ENCODE peak calls at places on chromosome 13, in eight cellular contexts. T is tibial nerve; O is psoas muscle; J is DND-41; Y is AG04450; H is A673; M is breast epithelium; N is CD8-positive, alpha-beta T cell. X is an unnamed sample.

GRCh38 chr13:98144501-98145350 is 1.8 kb downstream of the FARP1 start:
- DNase-seq in M (no peak), J (no peak), Y (peak), O (no peak), T (no peak), N (no peak), H (peak), X (no peak)

GRCh38 chr13:40986328-40986856 is 32.7 kb downstream of the ELF1 start:
- DNase-seq in Y (no peak), O (no peak), T (no peak), M (no peak), J (no peak), H (peak), N (no peak), X (no peak)

GRCh38 chr13:43545317-43545874 is 241.4 kb downstream of the ENOX1 start:
- DNase-seq in J (no peak), H (no peak), N (no peak), T (peak), M (no peak), Y (no peak), O (no peak), X (no peak)

GRCh38 chr13:111415216-111415615 is 94.8 kb downstream of the TEX29 start:
- DNase-seq in O (no peak), T (no peak), H (no peak), Y (no peak), M (no peak), N (no peak), J (no peak), X (no peak)

GRCh38 chr13:59437902-59438301 is 725.8 kb downstream of the DIAPH3 start:
- DNase-seq in H (no peak), J (no peak), M (no peak), O (no peak), N (no peak), T (no peak), Y (no peak), X (no peak)

GRCh38 chr13:74134777-74135305 is 637 bp upstream of the KLF12 start:
- DNase-seq in O (peak), H (peak), N (peak), J (peak), M (no peak), Y (no peak), T (no peak), X (no peak)

GRCh38 chr13:51643882-51644281 is 59.6 kb downstream of the WDFY2 start:
- DNase-seq in H (peak), Y (peak), T (no peak), O (no peak), N (no peak), M (no peak), J (no peak), X (peak)

GRCh38 chr13:101289764-101290163 is 126.5 kb downstream of the NALCN start:
- DNase-seq in T (no peak), O (no peak), J (peak), Y (peak), H (peak), N (no peak), M (no peak), X (peak)

GRCh38 chr13:23950736-23951510 is 53.6 kb upstream of the C1QTNF9B start:
- DNase-seq in H (no peak), T (no peak), N (no peak), M (no peak), O (no peak), J (no peak), Y (no peak), X (no peak)

GRCh38 chr13:33816912-33817311 is 1.0 kb upstream of the RFC3 start:
- DNase-seq in Y (no peak), J (no peak), M (no peak), T (no peak), N (no peak), H (no peak), O (no peak), X (no peak)

GRCh38 chr13:69331245-69331644 is 776.4 kb upstream of the ATXN8OS start:
- DNase-seq in N (no peak), M (no peak), J (no peak), T (no peak), Y (no peak), H (no peak), O (no peak), X (no peak)

GRCh38 chr13:36282818-36283432 is 14.7 kb downstream of the CCDC169 start:
- DNase-seq in O (no peak), Y (peak), T (no peak), J (no peak), H (peak), M (no peak), N (no peak), X (no peak)

GRCh38 chr13:32246468-32246867 is 68.7 kb downstream of the ZAR1L start:
- DNase-seq in J (peak), H (peak), M (peak), O (peak), T (peak), N (peak), Y (no peak), X (peak)

GRCh38 chr13:93882086-93882651 is 597.3 kb downstream of the DCT start:
- DNase-seq in M (no peak), J (no peak), Y (no peak), N (no peak), O (no peak), H (peak), T (no peak), X (no peak)

GRCh38 chr13:30905932-30906383 is at the start of gene MEDAG:
- DNase-seq in N (no peak), J (no peak), Y (no peak), T (peak), H (no peak), M (peak), O (peak), X (no peak)

GRCh38 chr13:75760182-75760981 is 124.3 kb downstream of the LMO7 start:
- DNase-seq in O (no peak), M (no peak), N (peak), H (no peak), Y (no peak), J (no peak), T (no peak), X (no peak)

GRCh38 chr13:70162141-70162540 is 53.9 kb upstream of the KLHL1 start:
- DNase-seq in O (no peak), J (no peak), T (no peak), N (no peak), H (no peak), M (no peak), Y (no peak), X (no peak)

GRCh38 chr13:111043575-111043982 is 71.5 kb upstream of the ARHGEF7 start:
- DNase-seq in Y (no peak), T (no peak), H (no peak), O (peak), J (no peak), M (no peak), N (no peak), X (no peak)

GRCh38 chr13:35838356-35838755 is 292.8 kb downstream of the DCLK1 start:
- DNase-seq in H (no peak), O (no peak), M (no peak), J (no peak), T (no peak), N (no peak), Y (peak), X (peak)

GRCh38 chr13:73480784-73481183 is 422.0 kb downstream of the KLF5 start:
- DNase-seq in J (no peak), Y (no peak), T (no peak), H (no peak), N (no peak), O (no peak), M (no peak), X (no peak)

GRCh38 chr13:40434516-40435397 is 231.7 kb downstream of the FOXO1 start:
- DNase-seq in H (no peak), N (no peak), O (no peak), M (no peak), Y (no peak), T (no peak), J (no peak), X (no peak)

GRCh38 chr13:73089216-73089615 is 30.4 kb downstream of the KLF5 start:
- DNase-seq in N (no peak), J (no peak), O (no peak), Y (no peak), T (no peak), M (no peak), H (no peak), X (no peak)

GRCh38 chr13:41384749-41385503 is 72.4 kb upstream of the RGCC start:
- DNase-seq in N (no peak), O (no peak), H (peak), Y (no peak), M (no peak), J (no peak), T (no peak), X (no peak)

GRCh38 chr13:111572956-111573355 is 252.5 kb downstream of the TEX29 start:
- DNase-seq in T (no peak), O (no peak), Y (no peak), N (no peak), J (no peak), H (no peak), M (no peak), X (no peak)

GRCh38 chr13:43390101-43390500 is 366.7 kb downstream of the DNAJC15 start:
- DNase-seq in N (no peak), J (no peak), H (no peak), T (no peak), O (no peak), M (no peak), Y (no peak), X (no peak)

GRCh38 chr13:33519561-33520479 is 234.3 kb upstream of the STARD13 start:
- DNase-seq in N (no peak), O (no peak), T (no peak), M (peak), H (no peak), Y (peak), J (no peak), X (peak)

GRCh38 chr13:80604094-80604493 is 263.2 kb upstream of the SPRY2 start:
- DNase-seq in T (peak), M (no peak), H (no peak), Y (no peak), O (peak), N (no peak), J (no peak), X (no peak)
- TF ChIP-seq CTCF in T (no peak), M (no peak), H (no peak), Y (no peak), O (no peak), N (no peak), J (no peak), X (no peak)

GRCh38 chr13:77026255-77026782 is 640 bp downstream of the FBXL3 start:
- DNase-seq in Y (no peak), T (peak), J (peak), N (peak), M (peak), H (peak), O (peak), X (no peak)

GRCh38 chr13:77026783-77027621 is at the start of gene FBXL3:
- DNase-seq in O (peak), N (peak), H (peak), J (peak), Y (peak), T (peak), M (peak), X (peak)

GRCh38 chr13:77019756-77020155 is 7.2 kb downstream of the FBXL3 start:
- DNase-seq in N (no peak), H (no peak), Y (no peak), O (no peak), T (no peak), J (no peak), M (no peak), X (no peak)

GRCh38 chr13:77016888-77017623 is 9.9 kb downstream of the FBXL3 start:
- DNase-seq in H (no peak), Y (no peak), O (no peak), M (no peak), J (no peak), N (no peak), T (no peak), X (no peak)

DNA sequence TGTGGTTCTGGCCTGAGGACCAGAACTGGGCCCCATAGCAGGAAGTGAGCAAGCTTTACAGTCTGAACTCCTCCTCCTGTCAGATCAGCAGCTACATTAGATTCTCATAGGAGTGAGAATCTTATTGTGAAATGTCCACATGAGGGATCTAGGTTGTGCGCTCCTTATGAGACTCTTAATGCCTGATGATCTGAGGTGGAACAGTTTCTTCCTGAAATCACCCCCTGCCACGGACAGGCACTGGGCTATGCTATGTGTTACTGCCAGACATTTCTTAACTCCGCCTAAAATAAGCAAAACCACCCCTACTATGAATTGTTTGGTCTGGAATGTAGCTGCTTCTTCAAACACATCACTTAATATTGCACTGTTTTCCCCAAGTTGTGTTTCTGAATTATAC is 4.6 kb downstream of the FBXL3 start:
- DNase-seq in H (no peak), N (no peak), Y (no peak), T (no peak), M (no peak), O (no peak), J (no peak), X (no peak)
- H3K4me3 ChIP-seq in H (no peak), N (no peak), Y (no peak), T (no peak), M (no peak), O (no peak), J (no peak), X (no peak)

DNA sequence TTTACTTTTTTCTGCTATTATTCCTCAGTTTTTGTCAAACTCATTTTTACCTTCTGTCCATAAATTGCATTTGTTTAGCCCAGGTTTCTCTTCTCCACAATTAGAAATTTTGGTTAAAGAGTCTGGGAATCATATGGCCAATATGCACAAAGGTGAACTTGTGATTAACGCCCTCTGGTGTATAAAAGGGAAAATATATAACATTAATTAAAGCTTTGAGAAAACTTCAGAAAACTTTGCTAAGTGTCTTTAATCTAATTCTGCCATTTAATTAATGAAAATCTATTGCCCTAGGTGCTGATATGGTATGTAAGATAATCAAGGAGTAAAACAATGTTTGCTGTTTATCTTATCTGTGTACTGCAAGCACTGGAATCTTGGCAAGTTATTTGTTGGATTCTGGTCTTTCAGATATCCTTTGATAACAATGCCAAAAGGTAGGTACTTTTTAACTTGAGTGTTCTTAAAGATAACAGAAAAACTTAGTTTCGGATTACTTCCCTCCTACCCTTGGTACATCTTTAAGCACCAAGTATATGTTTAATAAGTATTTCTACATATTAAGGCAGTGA is 402.6 kb downstream of the SUCLA2 start:
- DNase-seq in M (no peak), T (no peak), J (no peak), Y (no peak), N (no peak), H (peak), O (no peak), X (no peak)
- TF ChIP-seq CTCF in M (no peak), T (no peak), J (peak), Y (peak), N (no peak), H (peak), O (no peak), X (peak)

DNA sequence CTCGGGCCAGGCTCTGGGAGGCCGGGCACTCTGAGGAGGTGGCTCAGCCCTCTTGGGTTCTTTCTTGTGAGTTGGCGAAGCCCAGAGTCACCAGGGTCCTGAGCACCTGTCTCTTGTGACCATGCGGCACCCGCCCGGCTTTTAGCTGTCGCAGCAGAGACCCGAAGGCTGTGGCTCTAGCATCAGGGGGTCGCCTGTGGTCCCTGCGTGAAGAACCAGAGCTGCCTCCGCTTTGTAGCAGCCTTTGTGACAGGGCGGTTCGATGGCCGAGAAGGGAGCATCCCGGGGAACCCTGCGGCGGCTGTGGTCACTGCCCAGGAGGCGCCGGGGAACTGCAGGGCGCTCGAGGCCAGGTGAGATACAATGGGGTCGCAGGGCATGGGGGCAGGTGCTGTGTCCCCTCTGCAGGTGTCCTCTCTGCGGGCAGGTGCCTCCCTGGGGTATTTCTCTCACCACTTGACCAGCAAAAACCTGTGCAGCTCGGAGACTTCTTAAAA is 10.4 kb downstream of the MCF2L start:
- DNase-seq in T (no peak), M (no peak), N (no peak), Y (no peak), H (no peak), O (no peak), J (no peak), X (no peak)
- H3K4me3 ChIP-seq in T (peak), M (peak), N (no peak), Y (no peak), H (no peak), O (peak), J (no peak), X (no peak)

DNA sequence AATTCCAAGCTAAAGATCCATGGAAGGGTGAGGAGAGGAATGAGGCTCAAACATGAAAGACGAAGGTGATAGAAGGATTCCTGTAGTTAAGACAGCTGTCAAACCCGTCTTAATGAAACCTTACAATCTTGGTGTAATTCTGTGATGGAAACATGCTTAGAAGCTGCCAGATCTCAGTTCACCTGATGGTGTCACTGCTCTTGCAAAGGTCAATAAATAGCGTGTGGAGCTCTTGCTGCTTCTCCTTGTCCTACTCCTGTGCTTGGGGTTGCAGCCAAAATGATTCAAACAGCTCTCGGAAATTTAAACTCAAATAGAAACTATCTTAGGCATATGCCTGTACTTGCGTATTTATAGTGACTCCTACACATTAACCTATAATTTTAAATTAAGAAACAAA is 1705.0 kb downstream of the OLFM4 start:
- DNase-seq in N (no peak), J (no peak), H (peak), T (no peak), O (no peak), M (no peak), Y (no peak), X (no peak)
- TF ChIP-seq CTCF in N (no peak), J (no peak), H (no peak), T (no peak), O (no peak), M (no peak), Y (no peak), X (no peak)

GRCh38 chr13:99984134-99984462 is 2.5 kb downstream of the ZIC2 start:
- DNase-seq in J (no peak), N (no peak), M (no peak), Y (no peak), O (no peak), H (peak), T (no peak), X (no peak)

GRCh38 chr13:99983401-99984133 is 2.0 kb downstream of the ZIC2 start:
- DNase-seq in M (no peak), O (no peak), H (peak), N (no peak), T (no peak), J (no peak), Y (no peak), X (no peak)

GRCh38 chr13:99981115-99982020 is at the start of gene ZIC2:
- DNase-seq in N (no peak), J (peak), Y (no peak), T (no peak), M (no peak), H (peak), O (no peak), X (no peak)

GRCh38 chr13:99982021-99982740 is 597 bp downstream of the ZIC2 start:
- DNase-seq in H (peak), M (no peak), J (no peak), Y (no peak), O (no peak), N (no peak), T (no peak), X (no peak)

GRCh38 chr13:99982741-99983400 is 1.3 kb downstream of the ZIC2 start:
- DNase-seq in Y (no peak), M (no peak), O (no peak), T (no peak), H (peak), J (no peak), N (no peak), X (no peak)
- H3K4me3 ChIP-seq in Y (no peak), M (no peak), O (no peak), T (no peak), H (peak), J (peak), N (no peak), X (no peak)

GRCh38 chr13:49789961-49790360 is 2.5 kb downstream of the KPNA3 start:
- DNase-seq in H (no peak), N (no peak), T (no peak), J (no peak), M (no peak), Y (no peak), O (no peak), X (no peak)

GRCh38 chr13:49791214-49791752 is 1.2 kb downstream of the KPNA3 start:
- DNase-seq in M (no peak), H (peak), N (peak), J (peak), T (peak), O (no peak), Y (no peak), X (no peak)

GRCh38 chr13:49791753-49792549 is 531 bp downstream of the KPNA3 start:
- DNase-seq in M (peak), H (peak), N (peak), Y (no peak), O (peak), J (peak), T (peak), X (no peak)

DNA sequence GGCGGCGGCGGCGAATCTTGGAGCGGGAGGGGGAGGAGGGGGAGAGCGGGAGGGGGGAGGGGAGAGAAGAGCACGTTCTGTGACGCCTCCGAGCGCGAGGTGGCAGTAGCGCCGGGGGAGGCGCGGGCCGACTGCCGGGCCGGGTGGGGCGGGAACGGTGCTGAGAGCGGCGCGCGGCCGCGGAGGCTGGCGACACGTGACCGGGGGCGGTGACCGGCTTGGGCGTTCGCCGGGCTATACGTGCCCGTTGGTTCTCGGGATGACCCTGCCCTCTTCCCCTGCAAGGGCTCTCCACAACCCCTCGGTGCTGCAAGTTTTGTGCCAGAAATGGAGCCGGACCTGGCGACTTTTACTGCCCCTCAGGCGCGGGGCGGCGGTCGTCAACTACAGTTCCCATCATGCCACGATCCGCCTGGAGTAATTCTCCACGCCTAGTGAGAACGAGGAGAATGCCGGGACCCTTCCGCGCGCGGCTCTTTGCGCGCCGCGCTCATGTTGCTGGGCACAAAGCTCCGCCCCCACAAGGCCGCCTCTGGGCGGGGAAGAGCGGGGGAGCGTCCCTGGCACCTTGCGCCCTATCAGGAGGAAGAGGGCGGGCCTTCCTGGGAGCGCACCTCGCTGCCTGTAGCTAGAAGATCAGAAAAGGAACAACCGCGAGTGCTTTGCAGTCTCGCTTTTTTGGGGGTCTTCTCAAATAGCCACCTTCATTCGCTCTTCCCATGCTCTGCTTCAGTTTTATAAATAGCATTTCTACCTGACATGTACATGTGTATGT is at the start of gene KPNA3:
- DNase-seq in Y (peak), J (peak), H (peak), N (peak), O (peak), T (peak), M (peak), X (peak)
- TF ChIP-seq CTCF in Y (no peak), J (peak), H (no peak), N (no peak), O (no peak), T (peak), M (no peak), X (no peak)

GRCh38 chr13:78649997-78650724 is 8.8 kb downstream of the OBI1 start:
- DNase-seq in T (no peak), H (no peak), M (no peak), O (no peak), Y (no peak), N (no peak), J (no peak), X (no peak)
- H3K4me3 ChIP-seq in T (no peak), H (no peak), M (no peak), O (no peak), Y (no peak), N (no peak), J (no peak), X (no peak)

GRCh38 chr13:27797228-27797624 is 4.9 kb downstream of the GSX1 start:
- DNase-seq in M (no peak), O (no peak), Y (no peak), N (no peak), H (peak), J (no peak), T (no peak), X (no peak)
- TF ChIP-seq CTCF in M (no peak), O (no peak), Y (peak), N (no peak), H (peak), J (no peak), T (no peak), X (peak)

X was measured in retinal pigment epithelial cell.